ENCODE peak calls at places on chromosomes 4 and X, in seven cellular contexts. A is Calu3; C is GM12865; D is epithelial cell of proximal tubule; B is epithelial cell of esophagus; R is NB4; J is CD4-positive, alpha-beta T cell. O is an unnamed sample.

GRCh38 chr4:130077275-130077674 is 981.3 kb downstream of the C4orf33 start:
- DNase-seq in A (no peak), C (no peak), D (no peak), B (peak; percentile 68), R (no peak), J (no peak), O (no peak)

GRCh38 chrX:11143931-11144678 is 33.0 kb downstream of the HCCS start:
- DNase-seq in A (peak; percentile 67), C (peak; percentile 83), D (peak; percentile 23), B (peak; percentile 75), R (peak; percentile 70), J (peak; percentile 10), O (no peak)

GRCh38 chr4:39233783-39234182 is 51.5 kb downstream of the WDR19 start:
- DNase-seq in A (no peak), C (no peak), D (no peak), B (no peak), R (no peak), J (no peak), O (no peak)

GRCh38 chr4:143700420-143701352 is at the start of gene FREM3:
- DNase-seq in A (peak; percentile 17), C (peak; percentile 6), D (no peak), B (peak; percentile 10), R (no peak), J (no peak), O (no peak)

GRCh38 chr4:121698119-121698732 is 1.4 kb upstream of the ANXA5 start:
- DNase-seq in A (no peak), C (no peak), D (no peak), B (no peak), R (peak; percentile 28), J (no peak), O (no peak)

GRCh38 chr4:45646885-45647598 is 476.8 kb downstream of the GABRG1 start:
- DNase-seq in A (no peak), C (no peak), D (peak; percentile 19), B (no peak), R (no peak), J (no peak), O (no peak)

GRCh38 chr4:384311-385010 is 46.8 kb downstream of the ZNF141 start:
- DNase-seq in A (no peak), C (peak; percentile 5), D (no peak), B (no peak), R (peak; percentile 46), J (no peak), O (no peak)

GRCh38 chrX:38871129-38872029 is 70.1 kb downstream of the MID1IP1 start:
- DNase-seq in A (no peak), C (no peak), D (no peak), B (no peak), R (no peak), J (no peak), O (no peak)

DNA sequence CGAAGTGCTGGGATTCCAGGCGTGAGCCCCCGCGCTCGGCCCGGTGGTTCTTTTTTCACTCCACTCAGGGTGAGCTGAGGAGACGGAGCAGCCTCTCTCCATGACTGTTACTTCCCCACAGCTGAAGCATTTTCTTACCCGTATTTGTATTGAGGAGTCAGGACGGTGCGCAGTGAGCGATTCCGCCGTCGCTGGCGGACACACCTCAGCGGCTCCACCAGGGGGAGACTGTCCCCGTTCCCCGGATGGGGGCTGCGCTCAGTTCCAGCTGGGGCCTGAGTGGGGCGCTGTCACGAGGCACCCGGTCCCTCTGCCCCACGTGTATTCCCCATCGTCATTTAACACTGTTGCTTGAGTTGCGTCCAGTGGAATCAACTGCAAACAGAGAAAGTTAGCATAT is 844.0 kb upstream of the FRG1 start:
- DNase-seq in A (no peak), C (no peak), D (no peak), B (no peak), R (no peak), J (no peak), O (no peak)
- TF ChIP-seq CTCF in A (no peak), C (no peak), D (no peak), B (no peak), R (peak; percentile 29), J (no peak), O (no peak)

DNA sequence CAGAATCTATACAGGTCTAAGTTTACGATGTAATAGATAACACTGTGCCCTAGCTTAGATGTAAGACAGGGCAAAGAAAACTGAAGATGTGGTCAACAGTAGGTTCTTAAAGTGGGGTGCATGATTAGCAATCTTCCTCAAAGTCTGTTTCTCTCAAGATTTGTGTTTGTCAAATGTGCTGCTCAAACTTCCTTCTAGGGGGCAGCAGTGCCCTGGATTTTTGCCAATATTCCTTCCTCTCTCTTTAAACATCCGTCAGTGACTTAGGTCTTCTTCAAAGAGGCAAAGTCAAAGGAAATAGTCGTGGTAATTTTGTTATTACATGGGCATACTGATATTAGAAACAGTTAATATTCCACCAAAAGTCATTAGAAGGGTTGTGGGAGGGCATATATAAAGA is 4.2 kb upstream of the PDHA2 start:
- DNase-seq in A (no peak), C (peak; percentile 4), D (no peak), B (peak; percentile 32), R (peak; percentile 49), J (no peak), O (no peak)
- TF ChIP-seq CTCF in A (peak; percentile 31), C (peak; percentile 11), D (peak; percentile 59), B (peak; percentile 7), R (peak; percentile 48), J (no peak), O (no peak)

GRCh38 chr4:33649015-33649414 is 2595.3 kb downstream of the ARAP2 start:
- DNase-seq in A (no peak), C (no peak), D (no peak), B (peak; percentile 60), R (peak; percentile 28), J (no peak), O (no peak)
- TF ChIP-seq CTCF in A (no peak), C (no peak), D (peak; percentile 54), B (peak; percentile 82), R (no peak), J (no peak), O (no peak)

DNA sequence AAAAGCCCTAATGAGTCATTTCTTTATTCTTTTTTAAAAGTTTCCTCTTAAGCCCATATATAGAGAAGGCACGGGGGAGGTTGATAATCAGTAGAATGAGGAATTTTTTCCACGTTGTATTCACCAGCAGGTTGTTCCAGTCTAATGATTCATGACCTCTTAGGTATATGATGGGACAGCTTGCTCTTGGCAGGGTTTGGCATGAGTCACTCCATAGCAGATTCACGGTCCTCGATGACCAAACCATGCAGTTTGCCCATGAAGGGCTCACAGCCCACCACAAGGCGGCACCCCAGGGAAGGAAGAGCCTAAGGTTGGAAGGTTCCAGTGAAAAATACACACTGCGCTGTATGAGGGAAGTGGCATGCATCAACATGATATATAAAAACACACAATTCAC is 623.8 kb upstream of the DIPK2B start:
- DNase-seq in A (peak; percentile 89), C (peak; percentile 9), D (peak; percentile 79), B (peak; percentile 97), R (peak; percentile 40), J (no peak), O (no peak)
- TF ChIP-seq CTCF in A (peak; percentile 48), C (peak; percentile 24), D (peak; percentile 80), B (peak; percentile 79), R (peak; percentile 1), J (no peak), O (no peak)

GRCh38 chrX:24988314-24988713 is 27.5 kb downstream of the ARX start:
- DNase-seq in A (no peak), C (no peak), D (no peak), B (no peak), R (no peak), J (no peak), O (no peak)

GRCh38 chrX:24987731-24988130 is 28.0 kb downstream of the ARX start:
- DNase-seq in A (no peak), C (no peak), D (no peak), B (no peak), R (no peak), J (no peak), O (no peak)

GRCh38 chrX:24993887-24994286 is 21.9 kb downstream of the ARX start:
- DNase-seq in A (no peak), C (no peak), D (no peak), B (no peak), R (no peak), J (no peak), O (no peak)

GRCh38 chrX:24985120-24985519 is 30.6 kb downstream of the ARX start:
- DNase-seq in A (no peak), C (no peak), D (no peak), B (no peak), R (no peak), J (no peak), O (no peak)

DNA sequence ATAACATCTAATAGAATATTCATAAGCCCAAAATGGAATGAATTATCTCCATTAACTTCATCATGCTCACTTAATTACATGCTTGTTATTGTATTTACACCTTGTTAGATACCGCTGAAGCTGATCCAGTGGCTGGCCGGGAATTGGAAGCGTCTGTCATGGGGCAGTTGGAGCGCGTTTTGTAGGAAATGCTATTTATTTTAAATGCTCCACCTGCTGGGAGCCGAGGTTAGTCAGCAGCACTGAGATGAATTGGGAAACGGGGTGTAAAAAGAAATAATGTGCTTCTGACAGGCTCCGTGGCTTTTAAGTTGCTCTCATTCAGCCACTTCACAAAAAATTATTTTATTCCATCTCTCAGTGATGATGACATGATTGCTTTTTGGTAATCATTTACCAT is 25.2 kb downstream of the ARX start:
- DNase-seq in A (no peak), C (no peak), D (no peak), B (no peak), R (no peak), J (no peak), O (no peak)
- TF ChIP-seq CTCF in A (no peak), C (no peak), D (no peak), B (no peak), R (no peak), J (no peak), O (no peak)

GRCh38 chr4:156767911-156768415 is 203.6 kb downstream of the PDGFC start:
- DNase-seq in A (no peak), C (no peak), D (no peak), B (no peak), R (no peak), J (no peak), O (no peak)

GRCh38 chr4:156773648-156774357 is 197.8 kb downstream of the PDGFC start:
- DNase-seq in A (no peak), C (no peak), D (no peak), B (peak; percentile 43), R (no peak), J (no peak), O (no peak)

GRCh38 chr4:156766846-156767245 is 204.8 kb downstream of the PDGFC start:
- DNase-seq in A (no peak), C (no peak), D (no peak), B (no peak), R (no peak), J (no peak), O (no peak)

GRCh38 chr4:156774422-156774821 is 197.2 kb downstream of the PDGFC start:
- DNase-seq in A (no peak), C (no peak), D (peak; percentile 76), B (peak; percentile 93), R (no peak), J (no peak), O (no peak)

GRCh38 chr4:156771171-156771837 is 200.3 kb downstream of the PDGFC start:
- DNase-seq in A (peak; percentile 41), C (peak; percentile 18), D (no peak), B (peak; percentile 99), R (no peak), J (no peak), O (no peak)
- TF ChIP-seq CTCF in A (no peak), C (no peak), D (no peak), B (no peak), R (no peak), J (no peak), O (no peak)

GRCh38 chr4:106522839-106523238 is 154.3 kb upstream of the GIMD1 start:
- DNase-seq in A (no peak), C (no peak), D (no peak), B (no peak), R (no peak), J (no peak), O (no peak)
- TF ChIP-seq CTCF in A (no peak), C (no peak), D (peak; percentile 40), B (no peak), R (no peak), J (no peak), O (no peak)

GRCh38 chr4:133839326-133839725 is 362.3 kb downstream of the PABPC4L start:
- DNase-seq in A (no peak), C (no peak), D (no peak), B (peak; percentile 19), R (peak; percentile 3), J (no peak), O (no peak)
- TF ChIP-seq CTCF in A (no peak), C (no peak), D (no peak), B (no peak), R (no peak), J (no peak), O (no peak)